ENCODE peak calls at places on chromosomes 2 and 18, in eight cellular contexts. A is cardiac fibroblast; J is iPS-NIHi11; E is SHP77; W is renal cortical epithelial cell; G is hippocampal formation; F is stimulated activated CD4-positive, alpha-beta T cell treated with anti-CD3 and anti-CD28 coated beads, Interleukin-15, amount 100 ng/mL, for 24 hours; K is IMR-90. L is an unnamed sample.

GRCh38 chr2:177740718-177741117 is 331.9 kb downstream of the PDE11A start:
- DNase-seq in A (no peak), J (no peak), E (no peak), W (no peak), G (no peak), F (no peak), K (no peak), L (no peak)

GRCh38 chr2:174438146-174438886 is 42.8 kb downstream of the SCRN3 start:
- DNase-seq in A (no peak), J (no peak), E (no peak), W (no peak), G (peak), F (no peak), K (no peak), L (peak)

GRCh38 chr2:215750763-215751162 is 262.6 kb downstream of the MREG start:
- DNase-seq in A (no peak), J (no peak), E (no peak), W (no peak), G (no peak), F (no peak), K (no peak), L (no peak)

GRCh38 chr2:31440764-31441163 is 26.2 kb upstream of the XDH start:
- DNase-seq in A (peak), J (no peak), E (no peak), W (no peak), G (no peak), F (no peak), K (peak), L (peak)

GRCh38 chr2:157627594-157628281 is 926 bp downstream of the ACVR1C start:
- DNase-seq in A (peak), J (no peak), E (no peak), W (peak), G (no peak), F (peak), K (peak), L (peak)

GRCh38 chr2:95054016-95054415 is 28.5 kb downstream of the MAL start:
- DNase-seq in A (no peak), J (no peak), E (no peak), W (no peak), G (no peak), F (no peak), K (no peak), L (no peak)

GRCh38 chr18:79611040-79611681 is 68.4 kb upstream of the CTDP1 start:
- DNase-seq in A (peak), J (no peak), E (no peak), W (peak), G (no peak), F (no peak), K (peak), L (peak)

GRCh38 chr18:63309422-63309821 is 10.1 kb downstream of the BCL2 start:
- DNase-seq in A (no peak), J (no peak), E (no peak), W (no peak), G (no peak), F (peak), K (no peak), L (no peak)

GRCh38 chr2:101697124-101697793 is at the start of gene MAP4K4:
- DNase-seq in A (peak), J (peak), E (peak), W (peak), G (peak), F (peak), K (peak), L (peak)

GRCh38 chr2:241798081-241798630 is 10.8 kb upstream of the NEU4 start:
- DNase-seq in A (no peak), J (peak), E (no peak), W (no peak), G (no peak), F (no peak), K (no peak), L (no peak)

GRCh38 chr2:197179744-197180498 is 130.7 kb downstream of the ANKRD44 start:
- DNase-seq in A (peak), J (no peak), E (peak), W (no peak), G (no peak), F (no peak), K (peak), L (peak)